ENCODE peak calls at places on chromosomes 3 and 15, in seven cellular contexts. One of them, this sample, is unnamed.
A peak's percentile ranks its signal among the peaks of the same experiment; 100 is the strongest.

GRCh38 chr3:31671976-31672375 is 139.3 kb downstream of the STT3B start:
- DNase-seq in Calu3: no peak
- DNase-seq in omental fat pad: no peak
- DNase-seq in hepatocyte: no peak
- DNase-seq in HFF-Myc: no peak
- DNase-seq in left lung: peak; percentile 61
- DNase-seq in mucosa of descending colon: no peak
- DNase-seq in this sample: no peak

GRCh38 chr15:63172376-63173115 is 15.3 kb upstream of the RPS27L start:
- DNase-seq in Calu3: no peak
- DNase-seq in mucosa of descending colon: no peak
- DNase-seq in omental fat pad: no peak
- DNase-seq in HFF-Myc: no peak
- DNase-seq in hepatocyte: peak; percentile 14
- DNase-seq in left lung: no peak
- DNase-seq in this sample: no peak

GRCh38 chr3:71120012-71120411 is 463.5 kb downstream of the FOXP1 start:
- DNase-seq in HFF-Myc: no peak
- DNase-seq in omental fat pad: no peak
- DNase-seq in hepatocyte: peak; percentile 35
- DNase-seq in left lung: no peak
- DNase-seq in Calu3: no peak
- DNase-seq in mucosa of descending colon: no peak
- DNase-seq in this sample: no peak

GRCh38 chr3:57691411-57692133 is 1.3 kb downstream of the DENND6A start:
- DNase-seq in HFF-Myc: no peak
- DNase-seq in left lung: no peak
- DNase-seq in mucosa of descending colon: no peak
- DNase-seq in hepatocyte: no peak
- DNase-seq in Calu3: no peak
- DNase-seq in omental fat pad: no peak
- DNase-seq in this sample: no peak

GRCh38 chr3:72957303-72957702 is 39.3 kb upstream of the PPP4R2 start:
- DNase-seq in mucosa of descending colon: no peak
- DNase-seq in Calu3: peak; percentile 28
- DNase-seq in hepatocyte: peak; percentile 62
- DNase-seq in HFF-Myc: no peak
- DNase-seq in omental fat pad: no peak
- DNase-seq in left lung: no peak
- DNase-seq in this sample: no peak

GRCh38 chr15:63487076-63487757 is 17.2 kb upstream of the USP3 start:
- DNase-seq in hepatocyte: peak; percentile 88
- DNase-seq in Calu3: peak; percentile 92
- DNase-seq in HFF-Myc: no peak
- DNase-seq in left lung: peak; percentile 92
- DNase-seq in omental fat pad: peak; percentile 82
- DNase-seq in mucosa of descending colon: peak; percentile 92
- DNase-seq in this sample: peak; percentile 59

GRCh38 chr15:43241100-43241499 is 20.3 kb upstream of the EPB42 start:
- DNase-seq in omental fat pad: no peak
- DNase-seq in hepatocyte: no peak
- DNase-seq in mucosa of descending colon: no peak
- DNase-seq in left lung: no peak
- DNase-seq in Calu3: no peak
- DNase-seq in HFF-Myc: no peak
- DNase-seq in this sample: no peak

GRCh38 chr3:59607628-59608027 is 557.8 kb upstream of the CFAP20DC start:
- DNase-seq in left lung: no peak
- DNase-seq in mucosa of descending colon: no peak
- DNase-seq in HFF-Myc: no peak
- DNase-seq in omental fat pad: no peak
- DNase-seq in hepatocyte: peak; percentile 23
- DNase-seq in Calu3: no peak
- DNase-seq in this sample: no peak

GRCh38 chr15:82539690-82540054 is 585 bp downstream of the RPS17 start:
- DNase-seq in Calu3: no peak
- DNase-seq in hepatocyte: peak; percentile 30
- DNase-seq in omental fat pad: no peak
- DNase-seq in HFF-Myc: no peak
- DNase-seq in left lung: no peak
- DNase-seq in mucosa of descending colon: no peak
- DNase-seq in this sample: no peak

GRCh38 chr3:47860206-47860605 is 57.3 kb downstream of the DHX30 start:
- DNase-seq in mucosa of descending colon: no peak
- DNase-seq in HFF-Myc: no peak
- DNase-seq in left lung: no peak
- DNase-seq in Calu3: no peak
- DNase-seq in omental fat pad: no peak
- DNase-seq in hepatocyte: no peak
- DNase-seq in this sample: no peak

GRCh38 chr3:64188810-64189560 is 36.3 kb downstream of the PRICKLE2 start:
- DNase-seq in left lung: peak; percentile 41
- DNase-seq in Calu3: peak; percentile 50
- DNase-seq in mucosa of descending colon: no peak
- DNase-seq in hepatocyte: peak; percentile 83
- DNase-seq in HFF-Myc: peak; percentile 81
- DNase-seq in omental fat pad: no peak
- DNase-seq in this sample: no peak

GRCh38 chr3:77931272-77932009 is 891.5 kb downstream of the ROBO2 start:
- DNase-seq in mucosa of descending colon: no peak
- DNase-seq in Calu3: no peak
- DNase-seq in left lung: no peak
- DNase-seq in HFF-Myc: no peak
- DNase-seq in hepatocyte: no peak
- DNase-seq in omental fat pad: no peak
- DNase-seq in this sample: no peak
- TF ChIP-seq CTCF in mucosa of descending colon: no peak
- TF ChIP-seq CTCF in Calu3: no peak
- TF ChIP-seq CTCF in left lung: no peak
- TF ChIP-seq CTCF in HFF-Myc: no peak
- TF ChIP-seq CTCF in hepatocyte: no peak
- TF ChIP-seq CTCF in omental fat pad: no peak
- TF ChIP-seq CTCF in this sample: no peak

DNA sequence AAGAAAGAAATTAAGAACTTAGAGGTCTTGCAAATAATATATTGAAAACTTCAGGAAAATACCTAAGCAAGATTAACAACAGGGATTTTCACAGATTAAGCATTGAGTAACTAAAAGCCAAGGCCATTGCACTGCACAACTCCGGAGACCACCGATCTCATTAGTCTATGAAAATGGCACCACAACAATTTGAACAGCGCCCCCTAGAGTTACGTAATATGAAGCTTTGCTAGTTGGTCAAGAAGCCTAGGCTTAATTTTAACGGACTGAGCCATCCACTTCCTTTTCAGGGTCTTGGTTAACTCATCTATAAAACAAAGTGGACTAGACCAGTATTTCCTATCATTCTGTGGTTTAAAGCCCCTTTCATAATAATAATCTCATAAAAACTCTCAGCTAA is 24.8 kb downstream of the TMEM212 start:
- DNase-seq in mucosa of descending colon: no peak
- DNase-seq in hepatocyte: no peak
- DNase-seq in left lung: no peak
- DNase-seq in Calu3: no peak
- DNase-seq in omental fat pad: no peak
- DNase-seq in HFF-Myc: no peak
- DNase-seq in this sample: no peak
- TF ChIP-seq CTCF in mucosa of descending colon: no peak
- TF ChIP-seq CTCF in hepatocyte: peak; percentile 32
- TF ChIP-seq CTCF in left lung: no peak
- TF ChIP-seq CTCF in Calu3: peak; percentile 68
- TF ChIP-seq CTCF in omental fat pad: no peak
- TF ChIP-seq CTCF in HFF-Myc: peak; percentile 32
- TF ChIP-seq CTCF in this sample: no peak

GRCh38 chr15:33608714-33609113 is 297.9 kb downstream of the RYR3 start:
- DNase-seq in omental fat pad: no peak
- DNase-seq in Calu3: no peak
- DNase-seq in left lung: no peak
- DNase-seq in HFF-Myc: no peak
- DNase-seq in mucosa of descending colon: no peak
- DNase-seq in hepatocyte: peak; percentile 13
- DNase-seq in this sample: no peak
- TF ChIP-seq CTCF in omental fat pad: no peak
- TF ChIP-seq CTCF in Calu3: no peak
- TF ChIP-seq CTCF in left lung: no peak
- TF ChIP-seq CTCF in HFF-Myc: peak; percentile 33
- TF ChIP-seq CTCF in mucosa of descending colon: no peak
- TF ChIP-seq CTCF in hepatocyte: peak; percentile 35
- TF ChIP-seq CTCF in this sample: peak; percentile 13

DNA sequence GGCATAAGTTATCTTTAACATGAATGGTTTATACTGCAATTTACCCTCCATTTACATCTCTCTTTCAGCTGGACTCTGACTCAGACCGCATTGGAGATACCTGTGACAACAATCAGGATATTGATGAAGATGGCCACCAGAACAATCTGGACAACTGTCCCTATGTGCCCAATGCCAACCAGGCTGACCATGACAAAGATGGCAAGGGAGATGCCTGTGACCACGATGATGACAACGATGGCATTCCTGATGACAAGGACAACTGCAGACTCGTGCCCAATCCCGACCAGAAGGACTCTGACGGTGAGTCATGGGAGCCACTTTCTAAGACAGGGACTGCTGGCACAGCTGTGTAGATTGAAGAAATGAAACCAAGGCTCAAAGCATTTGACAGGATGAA is 11.6 kb downstream of the THBS1 start:
- DNase-seq in omental fat pad: no peak
- DNase-seq in hepatocyte: no peak
- DNase-seq in mucosa of descending colon: no peak
- DNase-seq in left lung: no peak
- DNase-seq in Calu3: no peak
- DNase-seq in HFF-Myc: no peak
- DNase-seq in this sample: no peak
- TF ChIP-seq CTCF in omental fat pad: no peak
- TF ChIP-seq CTCF in hepatocyte: no peak
- TF ChIP-seq CTCF in mucosa of descending colon: no peak
- TF ChIP-seq CTCF in left lung: no peak
- TF ChIP-seq CTCF in Calu3: no peak
- TF ChIP-seq CTCF in HFF-Myc: no peak
- TF ChIP-seq CTCF in this sample: no peak

GRCh38 chr3:62051506-62051905 is 321.8 kb downstream of the FEZF2 start:
- DNase-seq in Calu3: no peak
- DNase-seq in omental fat pad: no peak
- DNase-seq in HFF-Myc: no peak
- DNase-seq in left lung: no peak
- DNase-seq in hepatocyte: peak; percentile 27
- DNase-seq in mucosa of descending colon: no peak
- DNase-seq in this sample: no peak
- TF ChIP-seq CTCF in Calu3: no peak
- TF ChIP-seq CTCF in omental fat pad: no peak
- TF ChIP-seq CTCF in HFF-Myc: peak; percentile 36
- TF ChIP-seq CTCF in left lung: no peak
- TF ChIP-seq CTCF in hepatocyte: peak; percentile 44
- TF ChIP-seq CTCF in mucosa of descending colon: no peak
- TF ChIP-seq CTCF in this sample: peak; percentile 62

DNA sequence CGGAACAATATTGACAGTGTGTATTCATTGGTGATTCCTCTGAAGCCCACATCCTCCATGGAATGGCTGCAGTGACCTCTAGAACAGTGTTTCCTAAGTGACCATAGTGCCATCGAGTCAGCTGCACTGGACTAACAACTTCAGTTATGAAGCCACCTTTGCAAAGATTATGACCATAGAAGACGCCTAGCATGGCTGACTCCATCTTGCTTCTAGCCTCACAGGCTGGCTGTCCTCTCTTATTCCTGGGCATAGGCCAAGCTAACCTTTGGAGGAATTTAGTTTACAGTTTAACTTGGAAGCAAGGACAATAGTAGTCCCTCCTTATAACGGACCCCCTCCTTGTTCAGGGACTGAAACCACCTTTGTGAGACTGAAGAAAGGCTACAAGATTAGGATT is 37.3 kb upstream of the OSBPL11 start:
- DNase-seq in HFF-Myc: no peak
- DNase-seq in Calu3: no peak
- DNase-seq in hepatocyte: no peak
- DNase-seq in mucosa of descending colon: no peak
- DNase-seq in left lung: no peak
- DNase-seq in omental fat pad: no peak
- DNase-seq in this sample: no peak
- TF ChIP-seq CTCF in HFF-Myc: no peak
- TF ChIP-seq CTCF in Calu3: no peak
- TF ChIP-seq CTCF in hepatocyte: no peak
- TF ChIP-seq CTCF in mucosa of descending colon: no peak
- TF ChIP-seq CTCF in left lung: no peak
- TF ChIP-seq CTCF in omental fat pad: no peak
- TF ChIP-seq CTCF in this sample: no peak

GRCh38 chr15:51782357-51782896 is 31.0 kb downstream of the TMOD2 start:
- DNase-seq in omental fat pad: no peak
- DNase-seq in left lung: no peak
- DNase-seq in hepatocyte: peak; percentile 15
- DNase-seq in Calu3: peak; percentile 12
- DNase-seq in mucosa of descending colon: no peak
- DNase-seq in HFF-Myc: no peak
- DNase-seq in this sample: no peak
- TF ChIP-seq CTCF in omental fat pad: no peak
- TF ChIP-seq CTCF in left lung: no peak
- TF ChIP-seq CTCF in hepatocyte: peak; percentile 21
- TF ChIP-seq CTCF in Calu3: no peak
- TF ChIP-seq CTCF in mucosa of descending colon: no peak
- TF ChIP-seq CTCF in HFF-Myc: peak; percentile 42
- TF ChIP-seq CTCF in this sample: peak; percentile 36

GRCh38 chr3:3065876-3066275 is 44.3 kb downstream of the IL5RA start:
- DNase-seq in mucosa of descending colon: no peak
- DNase-seq in left lung: no peak
- DNase-seq in HFF-Myc: no peak
- DNase-seq in Calu3: peak; percentile 8
- DNase-seq in hepatocyte: no peak
- DNase-seq in omental fat pad: no peak
- DNase-seq in this sample: no peak

GRCh38 chr3:3068358-3068881 is 41.8 kb downstream of the IL5RA start:
- DNase-seq in mucosa of descending colon: no peak
- DNase-seq in HFF-Myc: no peak
- DNase-seq in Calu3: no peak
- DNase-seq in hepatocyte: no peak
- DNase-seq in left lung: no peak
- DNase-seq in omental fat pad: no peak
- DNase-seq in this sample: no peak

GRCh38 chr3:3066378-3066777 is 43.8 kb downstream of the IL5RA start:
- DNase-seq in hepatocyte: no peak
- DNase-seq in Calu3: no peak
- DNase-seq in omental fat pad: no peak
- DNase-seq in left lung: no peak
- DNase-seq in HFF-Myc: no peak
- DNase-seq in mucosa of descending colon: no peak
- DNase-seq in this sample: no peak

GRCh38 chr3:3069723-3070122 is 40.5 kb downstream of the IL5RA start:
- DNase-seq in mucosa of descending colon: no peak
- DNase-seq in HFF-Myc: no peak
- DNase-seq in Calu3: no peak
- DNase-seq in omental fat pad: no peak
- DNase-seq in hepatocyte: no peak
- DNase-seq in left lung: no peak
- DNase-seq in this sample: no peak

DNA sequence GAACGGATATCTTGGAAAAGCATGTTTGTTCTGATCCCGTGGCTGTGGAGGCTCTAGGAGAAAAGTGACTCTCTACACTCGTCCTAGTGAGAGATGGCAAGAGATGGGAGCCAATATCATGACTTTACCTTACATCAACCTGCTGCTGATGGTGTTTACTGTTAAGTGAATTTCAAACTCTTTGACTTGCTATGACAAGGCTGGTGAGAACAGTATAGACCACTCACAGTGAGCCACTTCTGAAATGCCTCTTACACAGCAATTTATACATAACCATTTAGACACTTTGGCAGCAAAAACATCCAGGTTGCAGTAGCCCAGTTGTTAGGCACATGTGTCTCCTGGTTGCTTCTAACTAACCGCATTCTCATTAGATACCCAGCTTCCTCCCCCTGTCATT is 43.3 kb downstream of the IL5RA start:
- DNase-seq in Calu3: no peak
- DNase-seq in hepatocyte: no peak
- DNase-seq in omental fat pad: no peak
- DNase-seq in HFF-Myc: no peak
- DNase-seq in left lung: no peak
- DNase-seq in mucosa of descending colon: no peak
- DNase-seq in this sample: no peak
- TF ChIP-seq CTCF in Calu3: no peak
- TF ChIP-seq CTCF in hepatocyte: no peak
- TF ChIP-seq CTCF in omental fat pad: no peak
- TF ChIP-seq CTCF in HFF-Myc: no peak
- TF ChIP-seq CTCF in left lung: no peak
- TF ChIP-seq CTCF in mucosa of descending colon: no peak
- TF ChIP-seq CTCF in this sample: no peak

This sample was measured in D721Med.